ENCODE peak calls at places on chromosomes 5 and 9, in six cellular contexts. I is stimulated activated CD8-positive, alpha-beta memory T cell treated with anti-CD3 and anti-CD28 coated beads, Interleukin-4, amount 100 ng/mL, for 4 hours; J is SJSA1; C is breast epithelium; Q is islet precursor cell; Y is activated T-cell treated with anti-CD3 and anti-CD28 coated beads, Interleukin-2, amount 50 U/mL, for 72 hours. G is an unnamed sample.

GRCh38 chr9:93121316-93122241 is 12.5 kb downstream of the NINJ1 start:
- DNase-seq in Q (peak; percentile 62), Y (no peak), I (no peak), C (peak; percentile 45), J (no peak), G (no peak)

GRCh38 chr5:113450366-113451328 is 15.9 kb upstream of the TSSK1B start:
- DNase-seq in J (no peak), C (no peak), Y (no peak), Q (no peak), I (no peak), G (no peak)

GRCh38 chr5:9869616-9870288 is 239.6 kb upstream of the TAS2R1 start:
- DNase-seq in C (no peak), J (no peak), I (no peak), Y (no peak), Q (no peak), G (no peak)

GRCh38 chr5:64229163-64229774 is 63.6 kb downstream of the RNF180 start:
- DNase-seq in C (no peak), I (no peak), Q (no peak), J (peak; percentile 12), Y (no peak), G (no peak)

GRCh38 chr5:132489871-132490483 is 596 bp downstream of the IRF1 start:
- DNase-seq in C (no peak), Q (peak; percentile 58), I (no peak), Y (peak; percentile 58), J (peak; percentile 61), G (no peak)

GRCh38 chr9:5971740-5972139 is 43.7 kb downstream of the RANBP6 start:
- DNase-seq in C (no peak), J (no peak), Q (no peak), I (no peak), Y (no peak), G (no peak)

GRCh38 chr5:38556599-38557308 is at the start of gene LIFR:
- DNase-seq in J (peak; percentile 90), Q (peak; percentile 94), C (peak; percentile 81), Y (peak; percentile 69), I (no peak), G (peak; percentile 68)

GRCh38 chr9:93809204-93809940 is 145.8 kb downstream of the BARX1 start:
- DNase-seq in J (no peak), Y (no peak), Q (no peak), C (no peak), I (no peak), G (no peak)

GRCh38 chr9:117649126-117649525 is 55.1 kb upstream of the TLR4 start:
- DNase-seq in C (no peak), I (no peak), J (peak; percentile 26), Q (no peak), Y (no peak), G (no peak)

GRCh38 chr5:16755641-16756040 is 138.8 kb upstream of the RETREG1 start:
- DNase-seq in Q (no peak), J (no peak), C (no peak), Y (no peak), I (no peak), G (no peak)

GRCh38 chr9:35470894-35471293 is 19.0 kb upstream of the RUSC2 start:
- DNase-seq in C (no peak), Q (no peak), J (no peak), I (no peak), Y (no peak), G (no peak)

GRCh38 chr9:109168170-109168569 is 1.1 kb upstream of the FRRS1L start:
- DNase-seq in I (no peak), J (no peak), Y (no peak), Q (no peak), C (no peak), G (no peak)

GRCh38 chr5:30287890-30288289 is 905.6 kb upstream of the CDH6 start:
- DNase-seq in Q (no peak), I (no peak), Y (no peak), C (no peak), J (no peak), G (no peak)

GRCh38 chr5:73369283-73369682 is 79.3 kb downstream of the FOXD1 start:
- DNase-seq in Y (no peak), Q (no peak), J (no peak), I (no peak), C (no peak), G (no peak)

GRCh38 chr9:98364042-98364441 is 108.6 kb upstream of the TBC1D2 start:
- DNase-seq in I (no peak), Y (no peak), Q (no peak), C (no peak), J (no peak), G (no peak)

GRCh38 chr5:14036947-14037346 is 92.5 kb upstream of the DNAH5 start:
- DNase-seq in I (no peak), Y (no peak), Q (peak; percentile 70), C (no peak), J (no peak), G (no peak)

GRCh38 chr9:18238752-18239151 is 235.2 kb upstream of the ADAMTSL1 start:
- DNase-seq in Q (no peak), I (no peak), J (peak; percentile 28), C (no peak), Y (no peak), G (no peak)

GRCh38 chr5:157561105-157561504 is 14.5 kb downstream of the ADAM19 start:
- DNase-seq in Q (no peak), Y (no peak), J (no peak), I (no peak), C (no peak), G (no peak)

GRCh38 chr9:74478606-74479005 is 18.5 kb upstream of the RORB start:
- DNase-seq in J (no peak), Q (no peak), C (no peak), Y (no peak), I (no peak), G (no peak)

GRCh38 chr5:157126-157715 is 34.1 kb upstream of the LRRC14B start:
- DNase-seq in Y (no peak), C (no peak), Q (peak; percentile 32), J (no peak), I (no peak), G (no peak)

GRCh38 chr5:137834498-137834897 is 33.2 kb upstream of the MYOT start:
- DNase-seq in C (no peak), J (no peak), Y (no peak), I (no peak), Q (no peak), G (no peak)

GRCh38 chr5:39411985-39412384 is 12.8 kb downstream of the DAB2 start:
- DNase-seq in I (no peak), J (no peak), C (no peak), Y (no peak), Q (no peak), G (no peak)

GRCh38 chr9:38205279-38205678 is 136.3 kb upstream of the SHB start:
- DNase-seq in C (no peak), Q (no peak), J (no peak), I (no peak), Y (no peak), G (no peak)

GRCh38 chr5:41457094-41457493 is 53.3 kb downstream of the PLCXD3 start:
- DNase-seq in Y (no peak), C (no peak), I (no peak), J (no peak), Q (no peak), G (no peak)

GRCh38 chr5:150503977-150504620 is 3.8 kb upstream of the NDST1 start:
- DNase-seq in Q (no peak), C (no peak), Y (no peak), I (no peak), J (no peak), G (peak; percentile 83)

GRCh38 chr9:93666279-93666784 is 89.9 kb downstream of the PHF2 start:
- DNase-seq in Q (no peak), Y (no peak), J (no peak), C (peak; percentile 22), I (no peak), G (no peak)